ENCODE peak calls at places on chromosomes 3 and 15, in four cellular contexts. One of them, this sample, is unnamed.

GRCh38 chr15:25798207-25798931 is 64.8 kb downstream of the ATP10A start:
- DNase-seq in HepG2: no peak
- DNase-seq in GM12878: no peak
- DNase-seq in A549: no peak
- DNase-seq in this sample: peak; percentile 88

GRCh38 chr3:122615303-122615702 is 37.9 kb downstream of the PARP15 start:
- DNase-seq in A549: no peak
- DNase-seq in HepG2: no peak
- DNase-seq in GM12878: no peak
- DNase-seq in this sample: no peak

GRCh38 chr3:13687409-13687989 is 138.6 kb downstream of the FBLN2 start:
- DNase-seq in HepG2: no peak
- DNase-seq in GM12878: no peak
- DNase-seq in A549: no peak
- DNase-seq in this sample: no peak

GRCh38 chr15:72827216-72827615 is 43.7 kb upstream of the ADPGK start:
- DNase-seq in A549: no peak
- DNase-seq in HepG2: no peak
- DNase-seq in GM12878: no peak
- DNase-seq in this sample: no peak

GRCh38 chr3:149494759-149495580 is 20.5 kb downstream of the TM4SF4 start:
- DNase-seq in HepG2: no peak
- DNase-seq in GM12878: no peak
- DNase-seq in A549: no peak
- DNase-seq in this sample: no peak

GRCh38 chr15:37015025-37015424 is 85.3 kb downstream of the MEIS2 start:
- DNase-seq in HepG2: no peak
- DNase-seq in A549: no peak
- DNase-seq in GM12878: no peak
- DNase-seq in this sample: no peak

GRCh38 chr3:197015790-197016705 is 13.6 kb downstream of the MELTF start:
- DNase-seq in HepG2: no peak
- DNase-seq in A549: no peak
- DNase-seq in GM12878: no peak
- DNase-seq in this sample: no peak

GRCh38 chr15:86799226-86799625 is 719.6 kb downstream of the AGBL1 start:
- DNase-seq in A549: no peak
- DNase-seq in HepG2: no peak
- DNase-seq in GM12878: no peak
- DNase-seq in this sample: no peak

GRCh38 chr15:33907326-33907725 is 61.0 kb upstream of the CHRM5 start:
- DNase-seq in A549: no peak
- DNase-seq in HepG2: no peak
- DNase-seq in GM12878: no peak
- DNase-seq in this sample: no peak

GRCh38 chr15:99455796-99456160 is 110.0 kb upstream of the MEF2A start:
- DNase-seq in A549: no peak
- DNase-seq in HepG2: no peak
- DNase-seq in GM12878: no peak
- DNase-seq in this sample: no peak

GRCh38 chr15:99454107-99454809 is 111.5 kb upstream of the MEF2A start:
- DNase-seq in GM12878: no peak
- DNase-seq in A549: no peak
- DNase-seq in HepG2: no peak
- DNase-seq in this sample: no peak

GRCh38 chr15:99452728-99453643 is 112.8 kb upstream of the MEF2A start:
- DNase-seq in HepG2: peak; percentile 30
- DNase-seq in A549: no peak
- DNase-seq in GM12878: peak; percentile 60
- DNase-seq in this sample: peak; percentile 26

GRCh38 chr15:99453646-99454045 is 112.1 kb upstream of the MEF2A start:
- DNase-seq in A549: no peak
- DNase-seq in GM12878: no peak
- DNase-seq in HepG2: no peak
- DNase-seq in this sample: no peak

DNA sequence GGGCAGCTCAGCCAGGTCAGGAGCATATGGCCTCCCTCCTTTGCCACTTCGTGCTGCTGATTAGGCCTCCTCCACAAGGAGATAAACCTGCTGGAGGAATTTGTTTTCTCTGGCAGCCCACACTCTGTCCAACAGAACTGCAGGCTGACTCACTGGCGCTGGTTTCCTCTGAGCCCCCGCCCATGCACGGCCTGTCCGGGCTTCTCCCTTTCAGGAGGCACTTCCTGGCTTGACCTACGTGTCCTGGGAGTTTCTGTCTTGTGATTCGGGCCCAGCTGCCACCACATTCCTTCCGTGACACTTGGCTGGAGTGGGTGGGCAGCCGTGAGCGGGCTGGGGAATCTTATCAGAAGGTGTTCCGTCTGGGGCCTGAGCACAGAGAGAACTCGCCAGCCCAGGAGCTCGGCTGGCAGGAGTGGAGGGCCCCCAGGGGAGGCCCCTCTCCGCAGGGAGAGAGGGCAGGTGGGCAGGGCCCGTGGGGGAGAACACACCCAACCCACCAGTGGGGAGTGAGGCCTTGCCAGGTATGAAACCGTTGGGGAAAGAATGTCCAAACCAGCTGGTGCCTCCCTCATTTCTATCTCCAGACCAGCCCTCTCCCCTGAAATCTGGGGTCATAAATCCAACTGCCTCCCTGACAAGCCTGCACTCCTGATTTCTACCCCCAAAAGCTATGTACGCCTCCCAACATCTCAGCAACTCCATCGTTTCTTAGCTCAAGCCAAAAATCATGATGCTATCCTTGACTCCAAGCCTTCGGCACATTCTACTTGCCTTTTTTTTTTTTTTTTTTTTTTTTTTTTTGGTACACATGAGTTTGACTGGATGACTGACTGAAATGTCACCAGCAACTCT is 110.6 kb upstream of the MEF2A start:
- DNase-seq in GM12878: no peak
- DNase-seq in A549: peak; percentile 19
- DNase-seq in HepG2: peak; percentile 49
- DNase-seq in this sample: no peak
- TF ChIP-seq PBX3 in GM12878: no peak
- TF ChIP-seq PBX3 in A549: no peak
- TF ChIP-seq PBX3 in HepG2: no peak
- TF ChIP-seq PBX3 in this sample: peak; percentile 72

DNA sequence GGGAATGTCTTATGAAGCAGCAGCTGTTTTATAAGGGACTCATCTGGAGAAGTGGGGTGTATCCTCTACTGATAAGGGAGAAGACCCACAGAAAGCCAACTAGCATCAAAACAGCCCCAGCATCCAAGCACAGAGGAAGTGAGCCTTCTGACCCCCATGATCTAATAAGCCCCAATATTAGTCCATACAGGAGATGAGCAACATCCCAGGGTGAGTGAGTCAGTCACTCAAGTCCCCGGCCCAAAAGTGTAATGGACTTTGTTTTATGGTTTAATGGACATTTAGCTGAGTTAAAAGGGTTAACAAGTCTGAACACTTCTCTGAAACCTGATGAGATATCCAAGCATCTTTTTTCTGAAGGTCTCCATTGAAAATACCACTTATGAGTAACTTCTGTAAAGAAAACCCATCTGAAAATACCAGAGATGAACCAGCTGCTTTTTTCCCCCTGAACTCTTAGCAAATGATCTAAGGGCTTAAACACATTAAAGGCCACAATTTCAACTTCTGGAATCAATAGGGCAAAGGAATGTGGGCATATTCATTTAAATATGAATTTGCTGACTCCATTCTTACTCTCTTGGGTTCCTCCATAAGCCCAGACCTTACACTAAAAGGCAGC is 115.6 kb downstream of the GREM1 start:
- DNase-seq in HepG2: no peak
- DNase-seq in GM12878: no peak
- DNase-seq in A549: no peak
- DNase-seq in this sample: no peak
- TF ChIP-seq RFX5 in HepG2: no peak
- TF ChIP-seq RFX5 in GM12878: no peak
- TF ChIP-seq RFX5 in A549: no peak
- TF ChIP-seq RFX5 in this sample: no peak

DNA sequence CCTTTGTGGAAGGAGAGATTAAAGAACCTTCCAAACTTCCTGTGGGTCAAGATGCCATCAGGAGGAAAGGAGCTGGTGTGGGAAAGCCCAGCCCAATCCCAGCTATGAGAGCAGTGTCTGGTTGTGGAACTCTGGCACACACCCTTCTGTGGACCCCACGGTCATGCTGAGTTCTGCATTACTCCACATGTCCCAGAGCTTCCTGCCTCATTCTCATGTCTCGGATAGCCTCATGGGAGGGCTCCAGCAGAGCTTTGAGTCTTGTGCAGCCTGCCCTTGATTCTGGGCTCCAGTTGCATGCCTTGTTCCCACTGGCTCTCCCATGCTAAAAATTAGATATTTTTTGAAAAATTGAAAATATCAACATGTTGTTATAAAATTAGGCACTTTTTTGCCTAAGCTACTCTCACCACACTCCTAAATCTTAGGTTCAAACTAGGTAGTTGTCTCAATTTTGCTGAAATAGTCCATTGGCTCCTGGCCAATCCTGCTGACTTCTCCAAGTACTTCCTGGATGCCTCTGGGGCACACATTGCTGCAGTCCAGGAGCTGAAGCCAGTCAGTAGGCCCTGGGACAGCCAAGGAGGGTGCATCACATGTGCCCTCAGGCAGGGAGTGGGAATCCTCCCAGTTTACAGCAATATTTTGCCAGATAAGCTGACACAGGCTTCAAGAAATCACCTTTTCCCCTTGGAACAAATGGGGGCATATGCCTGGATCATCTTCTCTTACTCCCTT is 144.3 kb downstream of the EEFSEC start:
- DNase-seq in HepG2: no peak
- DNase-seq in GM12878: no peak
- DNase-seq in A549: peak; percentile 24
- DNase-seq in this sample: no peak
- TF ChIP-seq PBX3 in HepG2: no peak
- TF ChIP-seq PBX3 in GM12878: no peak
- TF ChIP-seq PBX3 in A549: no peak
- TF ChIP-seq PBX3 in this sample: no peak

DNA sequence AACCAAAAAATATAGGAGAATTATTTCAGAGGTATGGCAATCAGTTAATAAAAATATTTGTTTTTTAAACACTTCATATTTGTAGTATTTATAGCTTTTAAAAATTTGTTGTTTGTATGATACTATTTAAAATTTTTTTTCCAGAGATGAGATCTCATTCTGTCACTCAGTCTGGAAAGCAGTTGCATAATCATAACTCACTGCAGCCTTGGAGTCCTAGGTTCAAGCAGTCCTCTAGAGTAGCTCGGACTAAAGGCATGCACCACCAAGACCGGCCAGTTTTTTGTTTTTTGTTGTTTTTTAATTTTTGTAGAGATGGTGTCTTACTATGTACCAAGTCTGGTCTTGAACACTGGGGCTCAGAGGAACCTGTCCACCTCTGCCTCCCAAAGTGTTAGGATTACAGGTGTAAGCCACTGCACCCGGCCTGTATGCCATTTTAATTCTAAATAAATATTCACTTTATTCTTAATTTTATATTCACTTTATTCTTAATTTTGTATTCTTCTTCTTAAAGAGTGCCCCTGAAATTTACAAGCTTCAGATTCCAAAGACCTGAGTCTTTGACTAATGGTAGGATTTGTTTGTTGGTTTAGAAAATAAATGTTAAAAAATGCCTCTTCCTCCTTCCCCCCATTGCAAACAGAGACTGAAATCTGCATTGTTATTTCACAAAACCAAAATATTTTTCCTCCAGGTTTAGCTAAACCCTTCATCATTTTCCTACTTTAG is 9.4 kb downstream of the TGFBR2 start:
- DNase-seq in HepG2: no peak
- DNase-seq in A549: no peak
- DNase-seq in GM12878: no peak
- DNase-seq in this sample: no peak
- TF ChIP-seq RFX5 in HepG2: no peak
- TF ChIP-seq RFX5 in A549: no peak
- TF ChIP-seq RFX5 in GM12878: no peak
- TF ChIP-seq RFX5 in this sample: no peak

DNA sequence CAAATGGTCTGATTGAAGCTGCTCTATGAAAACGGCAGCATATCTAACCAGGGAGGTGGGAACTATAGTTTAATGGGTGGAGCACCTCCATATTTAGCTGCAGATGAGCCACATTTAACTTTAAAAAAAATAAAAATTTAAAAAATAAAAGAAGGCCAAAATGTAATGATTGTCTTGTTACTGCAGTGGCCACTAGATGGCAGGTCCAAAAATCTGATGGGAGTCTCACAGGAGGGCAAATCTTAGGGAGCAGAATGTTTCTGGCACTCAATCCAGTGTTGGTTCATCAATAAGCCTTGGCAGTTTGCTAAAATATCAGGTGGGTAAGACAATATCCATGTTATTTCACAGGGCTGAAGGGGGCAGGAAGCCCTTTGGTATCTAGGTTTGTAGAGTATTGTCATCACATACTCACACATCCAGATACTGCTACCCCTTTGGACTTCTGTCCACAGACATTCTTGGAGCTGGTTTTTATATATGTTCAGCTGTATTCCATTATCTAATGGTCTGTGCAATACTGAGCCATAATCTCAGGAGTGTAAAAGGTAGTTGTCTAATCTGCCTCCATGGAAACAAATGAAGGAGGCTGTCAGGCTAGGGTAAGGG is 233.3 kb downstream of the TIGIT start:
- DNase-seq in HepG2: peak; percentile 9
- DNase-seq in A549: peak; percentile 14
- DNase-seq in GM12878: no peak
- DNase-seq in this sample: peak; percentile 8
- TF ChIP-seq PBX3 in HepG2: no peak
- TF ChIP-seq PBX3 in A549: no peak
- TF ChIP-seq PBX3 in GM12878: no peak
- TF ChIP-seq PBX3 in this sample: no peak

GRCh38 chr15:93319121-93319814 is 230.3 kb upstream of the RGMA start:
- DNase-seq in A549: no peak
- DNase-seq in HepG2: no peak
- DNase-seq in GM12878: no peak
- DNase-seq in this sample: no peak

GRCh38 chr15:93317772-93318171 is 228.8 kb upstream of the RGMA start:
- DNase-seq in A549: no peak
- DNase-seq in HepG2: no peak
- DNase-seq in GM12878: no peak
- DNase-seq in this sample: no peak

GRCh38 chr15:93324191-93324590 is 235.2 kb upstream of the RGMA start:
- DNase-seq in HepG2: no peak
- DNase-seq in GM12878: no peak
- DNase-seq in A549: no peak
- DNase-seq in this sample: no peak

GRCh38 chr15:93327364-93327763 is 238.4 kb upstream of the RGMA start:
- DNase-seq in HepG2: no peak
- DNase-seq in A549: no peak
- DNase-seq in GM12878: no peak
- DNase-seq in this sample: no peak

DNA sequence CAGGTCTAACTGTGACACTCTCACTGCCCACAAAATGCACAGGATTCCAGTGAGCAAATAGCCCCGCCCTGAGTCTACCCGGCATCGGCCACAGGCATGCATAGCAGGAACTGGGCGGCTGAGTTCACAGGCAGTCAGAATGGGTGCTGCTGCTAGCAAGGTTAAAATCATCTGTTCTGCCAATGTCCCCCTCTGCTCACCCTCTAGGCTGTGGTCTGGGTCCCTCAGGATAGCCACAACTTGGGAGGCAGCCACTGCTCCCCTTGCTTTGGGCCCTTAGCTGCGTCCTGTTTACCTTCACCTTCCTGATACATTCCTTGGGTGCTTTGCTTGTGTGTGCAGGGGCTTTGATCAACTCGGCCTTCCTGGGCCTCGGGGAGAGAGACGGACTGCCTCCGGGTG is 232.9 kb upstream of the RGMA start:
- DNase-seq in HepG2: peak; percentile 78
- DNase-seq in GM12878: no peak
- DNase-seq in A549: no peak
- DNase-seq in this sample: no peak
- TF ChIP-seq RFX5 in HepG2: no peak
- TF ChIP-seq RFX5 in GM12878: no peak
- TF ChIP-seq RFX5 in A549: no peak
- TF ChIP-seq RFX5 in this sample: no peak

This sample was measured in SK-N-SH.